ENCODE peak calls at places on chromosomes 11 and 22, in six cellular contexts. P is KBM-7, M is brain microvascular endothelial cell, Y is occipital lobe, J is AG10803, Z is cardiac fibroblast. Q is an unnamed sample.

GRCh38 chr11:3712274-3712673 is 41.1 kb upstream of the CHRNA10 start:
- DNase-seq in P (no peak), M (no peak), Y (no peak), J (no peak), Z (no peak), Q (no peak)

GRCh38 chr11:7520011-7520942 is 6.5 kb downstream of the PPFIBP2 start:
- DNase-seq in P (no peak), M (no peak), Y (no peak), J (no peak), Z (no peak), Q (no peak)

GRCh38 chr22:40976866-40977700 is 25.9 kb downstream of the RBX1 start:
- DNase-seq in P (no peak), M (no peak), Y (no peak), J (no peak), Z (no peak), Q (no peak)

GRCh38 chr11:74449369-74449931 is 17.9 kb downstream of the KCNE3 start:
- DNase-seq in P (peak), M (peak), Y (no peak), J (peak), Z (peak), Q (peak)

GRCh38 chr11:335779-336665 is 15.4 kb upstream of the IFITM3 start:
- DNase-seq in P (peak), M (no peak), Y (no peak), J (no peak), Z (no peak), Q (no peak)

GRCh38 chr11:132719684-132720083 is 812.6 kb downstream of the OPCML start:
- DNase-seq in P (no peak), M (no peak), Y (no peak), J (no peak), Z (no peak), Q (no peak)

GRCh38 chr11:72702096-72702495 is 27.9 kb upstream of the PDE2A start:
- DNase-seq in P (no peak), M (no peak), Y (no peak), J (no peak), Z (no peak), Q (no peak)

GRCh38 chr11:8070417-8071101 is 10.5 kb upstream of the TUB start:
- DNase-seq in P (peak), M (peak), Y (no peak), J (peak), Z (peak), Q (peak)

GRCh38 chr11:116471608-116472007 is 301.2 kb downstream of the BUD13 start:
- DNase-seq in P (no peak), M (peak), Y (no peak), J (peak), Z (peak), Q (no peak)

GRCh38 chr22:46366327-46366731 is 30.8 kb downstream of the TRMU start:
- DNase-seq in P (no peak), M (no peak), Y (no peak), J (no peak), Z (no peak), Q (no peak)

GRCh38 chr11:47189100-47189834 is 3.0 kb upstream of the PACSIN3 start:
- DNase-seq in P (no peak), M (peak), Y (no peak), J (peak), Z (peak), Q (peak)

GRCh38 chr22:35521358-35522264 is 19.0 kb upstream of the RASD2 start:
- DNase-seq in P (peak), M (no peak), Y (no peak), J (no peak), Z (no peak), Q (no peak)

GRCh38 chr22:37162221-37163095 is 12.7 kb upstream of the IL2RB start:
- DNase-seq in P (no peak), M (no peak), Y (no peak), J (no peak), Z (no peak), Q (no peak)

GRCh38 chr22:18067548-18068341 is 10.0 kb upstream of the PEX26 start:
- DNase-seq in P (no peak), M (no peak), Y (no peak), J (peak), Z (no peak), Q (no peak)

GRCh38 chr11:23192256-23192655 is 332.0 kb upstream of the CCDC179 start:
- DNase-seq in P (no peak), M (no peak), Y (no peak), J (peak), Z (peak), Q (no peak)

GRCh38 chr11:73288197-73288872 is 16.2 kb downstream of the P2RY6 start:
- DNase-seq in P (peak), M (no peak), Y (no peak), J (no peak), Z (no peak), Q (no peak)

GRCh38 chr22:39545310-39546063 is 12.9 kb upstream of the RPS19BP1 start:
- DNase-seq in P (peak), M (no peak), Y (no peak), J (no peak), Z (peak), Q (no peak)

GRCh38 chr22:50171965-50172421 is 1.5 kb downstream of the PANX2 start:
- DNase-seq in P (no peak), M (no peak), Y (no peak), J (no peak), Z (no peak), Q (no peak)